ENCODE peak calls at places on chromosome 12, in seven cellular contexts. I is testis, A is foreskin fibroblast, B is psoas muscle, L is IMR-90, U is right lobe of liver, Q is sigmoid colon. S is an unnamed sample.

GRCh38 chr12:116171549-116171948 is 105.9 kb downstream of the MED13L start:
- DNase-seq in Q (no peak), A (peak), U (no peak), I (no peak), L (peak), B (no peak), S (no peak)

GRCh38 chr12:41557081-41557480 is 369.0 kb downstream of the PDZRN4 start:
- DNase-seq in Q (no peak), A (no peak), B (no peak), I (no peak), L (no peak), U (no peak), S (no peak)

GRCh38 chr12:12511895-12512674 is 50.6 kb downstream of the DUSP16 start:
- DNase-seq in A (no peak), U (no peak), L (no peak), Q (no peak), I (no peak), B (no peak), S (no peak)

GRCh38 chr12:100789146-100789545 is 5.4 kb upstream of the ANO4 start:
- DNase-seq in B (no peak), Q (no peak), U (no peak), I (no peak), A (peak), L (peak), S (no peak)

GRCh38 chr12:43158126-43158525 is 393.9 kb downstream of the ADAMTS20 start:
- DNase-seq in A (no peak), U (no peak), I (no peak), B (no peak), L (no peak), Q (no peak), S (no peak)

GRCh38 chr12:5200276-5201087 is 156.8 kb downstream of the KCNA5 start:
- DNase-seq in Q (no peak), L (peak), I (peak), U (no peak), A (peak), B (peak), S (no peak)

GRCh38 chr12:130044991-130045621 is 117.2 kb upstream of the FZD10 start:
- DNase-seq in B (no peak), Q (no peak), I (no peak), A (no peak), L (no peak), U (peak), S (no peak)

GRCh38 chr12:31685801-31686200 is 26.3 kb downstream of the ETFBKMT start:
- DNase-seq in Q (no peak), B (no peak), U (no peak), A (no peak), L (no peak), I (no peak), S (no peak)

GRCh38 chr12:124352839-124353238 is 57.9 kb downstream of the RFLNA start:
- DNase-seq in Q (no peak), I (peak), B (peak), L (no peak), U (peak), A (peak), S (no peak)

GRCh38 chr12:77947326-77947725 is 116.6 kb downstream of the NAV3 start:
- DNase-seq in B (no peak), L (peak), A (peak), I (no peak), U (no peak), Q (no peak), S (no peak)

GRCh38 chr12:113083863-113084430 is 27.4 kb downstream of the DTX1 start:
- DNase-seq in U (no peak), A (no peak), I (peak), Q (peak), B (peak), L (no peak), S (no peak)

GRCh38 chr12:125057708-125058107 is 7.5 kb upstream of the AACS start:
- DNase-seq in A (no peak), L (no peak), U (no peak), I (no peak), B (no peak), Q (no peak), S (no peak)

GRCh38 chr12:109445224-109445623 is 31.9 kb downstream of the KCTD10 start:
- DNase-seq in I (no peak), A (peak), Q (no peak), L (peak), U (no peak), B (no peak), S (no peak)

GRCh38 chr12:21710944-21711343 is 53.3 kb upstream of the LDHB start:
- DNase-seq in I (no peak), A (no peak), B (no peak), Q (no peak), U (no peak), L (no peak), S (no peak)

GRCh38 chr12:51217133-51217967 is 512 bp downstream of the POU6F1 start:
- DNase-seq in B (peak), U (peak), Q (peak), I (peak), A (peak), L (no peak), S (peak)

GRCh38 chr12:130437555-130438242 is 100.0 kb downstream of the PIWIL1 start:
- DNase-seq in L (no peak), Q (peak), U (peak), I (no peak), A (no peak), B (peak), S (no peak)

GRCh38 chr12:115823635-115824034 is 453.9 kb downstream of the MED13L start:
- DNase-seq in U (no peak), B (peak), A (no peak), Q (no peak), L (no peak), I (no peak), S (no peak)

DNA sequence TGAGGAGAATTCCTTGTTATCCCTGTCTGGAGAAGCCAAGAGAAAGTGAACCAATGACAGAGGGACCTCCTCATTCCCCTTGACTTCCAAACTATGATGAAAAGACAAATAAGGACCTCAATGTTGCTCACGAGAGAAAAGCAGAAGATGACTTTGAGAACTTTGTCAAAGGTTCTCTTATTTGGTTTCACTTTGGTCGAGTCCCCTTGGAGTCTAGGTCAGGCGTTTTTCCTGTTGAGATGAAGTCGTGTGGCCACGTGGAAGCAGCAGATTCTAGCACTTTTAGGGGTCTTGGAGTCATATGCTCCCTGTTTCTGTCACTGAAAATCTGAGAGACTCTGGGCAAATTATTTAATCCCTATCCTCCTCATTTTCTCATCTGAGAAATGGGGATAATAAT is 33.8 kb upstream of the COL2A1 start:
- DNase-seq in B (no peak), U (no peak), Q (no peak), I (no peak), A (no peak), L (no peak), S (no peak)
- H3K4me3 ChIP-seq in B (no peak), U (no peak), Q (no peak), I (no peak), A (no peak), L (no peak), S (no peak)

GRCh38 chr12:93786669-93787397 is 109.7 kb downstream of the CRADD start:
- DNase-seq in U (no peak), L (no peak), I (no peak), B (no peak), Q (no peak), A (peak), S (no peak)

GRCh38 chr12:93782854-93783253 is 105.7 kb downstream of the CRADD start:
- DNase-seq in L (no peak), U (no peak), A (no peak), I (no peak), B (no peak), Q (no peak), S (no peak)

GRCh38 chr12:93785262-93786010 is 108.3 kb downstream of the CRADD start:
- DNase-seq in I (peak), L (peak), B (peak), U (no peak), Q (peak), A (peak), S (peak)

GRCh38 chr12:93783827-93784226 is 106.7 kb downstream of the CRADD start:
- DNase-seq in A (no peak), Q (no peak), L (no peak), B (peak), I (no peak), U (no peak), S (no peak)

GRCh38 chr12:93784339-93785086 is 107.3 kb downstream of the CRADD start:
- DNase-seq in I (peak), U (no peak), Q (peak), A (peak), B (peak), L (peak), S (no peak)
- H3K4me3 ChIP-seq in I (no peak), U (no peak), Q (no peak), A (no peak), B (peak), L (no peak), S (peak)

DNA sequence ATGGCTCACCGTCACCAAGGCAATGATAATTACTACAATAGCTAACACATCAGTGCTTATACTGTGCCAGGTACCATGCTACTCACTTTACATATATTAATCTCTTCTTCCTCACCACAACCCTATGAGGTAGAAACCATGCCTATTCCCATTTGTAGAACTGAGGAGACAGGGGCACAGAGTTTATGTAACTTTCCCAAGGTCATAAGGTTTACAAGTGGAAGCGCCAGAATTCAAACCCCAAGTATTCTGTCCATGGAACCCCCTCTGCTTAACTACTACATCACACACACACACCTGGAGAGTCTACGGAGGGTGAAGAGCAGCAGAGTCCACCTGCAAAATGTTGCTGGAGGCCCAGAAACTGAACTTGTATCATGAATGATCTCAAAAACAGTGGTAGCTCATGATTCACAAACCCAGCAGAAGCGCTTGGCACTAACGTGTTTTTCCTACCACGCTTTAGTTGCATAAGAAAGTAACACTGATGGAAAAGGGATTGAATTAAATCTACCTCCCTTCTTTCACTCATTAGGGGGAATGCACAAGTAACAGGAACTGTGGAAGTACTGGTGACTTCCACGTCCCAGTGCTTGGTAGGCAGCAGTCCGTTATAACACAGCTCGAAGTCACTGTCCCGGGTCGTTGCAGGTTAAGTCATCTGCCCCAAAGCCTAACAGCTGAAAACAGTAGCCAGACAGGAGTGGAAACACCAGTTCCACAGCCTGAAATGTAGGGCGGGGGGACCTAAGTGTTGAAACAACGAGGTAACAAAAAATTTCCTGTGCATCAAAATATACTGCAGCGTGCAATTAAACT is 2.0 kb downstream of the ITPR2 start:
- DNase-seq in A (no peak), I (peak), L (no peak), B (no peak), Q (no peak), U (no peak), S (no peak)
- H3K4me3 ChIP-seq in A (peak), I (no peak), L (no peak), B (peak), Q (peak), U (peak), S (peak)

GRCh38 chr12:95717336-95717928 is 73.1 kb downstream of the NTN4 start:
- DNase-seq in B (no peak), A (no peak), U (no peak), Q (no peak), I (no peak), L (no peak), S (no peak)
- H3K4me3 ChIP-seq in B (no peak), A (no peak), U (no peak), Q (no peak), I (no peak), L (no peak), S (no peak)

DNA sequence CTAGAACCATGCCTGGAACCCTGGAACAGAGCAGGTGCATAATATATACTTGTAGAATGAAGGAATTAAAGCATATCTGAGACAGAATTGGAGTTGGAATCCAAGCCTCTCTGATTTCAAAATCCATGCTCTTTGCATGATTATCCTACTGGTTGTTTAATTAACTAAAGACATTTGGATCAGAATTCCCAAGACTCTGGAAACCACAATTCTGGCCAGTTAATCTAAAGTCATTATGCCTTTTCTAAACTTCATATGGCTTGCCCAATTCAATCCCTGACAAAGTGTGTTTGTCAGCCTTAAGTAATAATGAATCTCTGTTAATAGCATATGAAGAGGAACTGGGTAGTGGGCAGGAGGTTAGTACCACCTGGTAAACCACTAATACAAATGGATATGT is 422.6 kb downstream of the ATP23 start:
- DNase-seq in B (no peak), I (no peak), A (peak), U (no peak), L (no peak), Q (no peak), S (no peak)
- H3K4me3 ChIP-seq in B (no peak), I (no peak), A (no peak), U (no peak), L (no peak), Q (no peak), S (no peak)

GRCh38 chr12:57550628-57551549 is 1.0 kb downstream of the KIF5A start:
- DNase-seq in U (no peak), I (no peak), L (no peak), B (no peak), A (no peak), Q (no peak), S (no peak)

GRCh38 chr12:57551637-57552305 is 1.9 kb downstream of the KIF5A start:
- DNase-seq in U (no peak), L (no peak), A (no peak), B (no peak), I (no peak), Q (no peak), S (no peak)

GRCh38 chr12:57549203-57549908 is 488 bp upstream of the KIF5A start:
- DNase-seq in Q (no peak), B (no peak), U (no peak), L (no peak), I (no peak), A (no peak), S (peak)

GRCh38 chr12:57548488-57548887 is 1.4 kb upstream of the KIF5A start:
- DNase-seq in Q (no peak), I (no peak), A (no peak), L (no peak), B (no peak), U (no peak), S (no peak)

DNA sequence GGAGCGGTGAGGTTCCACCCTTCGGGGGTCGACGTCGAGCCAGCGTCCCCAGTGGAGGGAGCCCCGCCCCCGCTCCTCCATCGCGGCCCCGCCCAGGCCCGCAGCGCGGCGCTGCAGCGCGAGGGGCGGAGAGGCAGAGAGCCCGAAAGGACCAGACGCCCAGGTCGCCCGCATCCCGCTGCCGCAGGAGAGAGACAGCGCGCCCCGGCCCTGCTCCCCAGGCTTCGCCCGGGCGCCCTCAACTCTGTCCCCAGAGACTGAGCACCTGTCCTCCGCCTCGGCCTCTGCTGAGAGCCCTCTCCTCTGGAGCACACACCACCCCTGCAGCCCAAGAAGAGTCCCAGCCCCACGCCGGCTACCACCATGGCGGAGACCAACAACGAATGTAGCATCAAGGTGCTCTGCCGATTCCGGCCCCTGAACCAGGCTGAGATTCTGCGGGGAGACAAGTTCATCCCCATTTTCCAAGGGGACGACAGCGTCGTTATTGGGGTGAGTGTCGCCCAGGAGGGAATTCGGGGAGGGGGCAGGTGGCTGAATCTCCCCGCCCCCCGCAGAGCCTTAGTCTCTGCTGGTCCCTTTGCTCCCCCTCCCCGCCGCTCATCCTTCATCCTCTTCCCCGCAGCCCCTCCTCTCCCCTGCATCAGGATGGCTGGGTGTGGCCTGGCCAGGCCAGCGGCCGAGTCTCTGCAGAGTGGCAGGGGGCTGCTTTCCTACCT is at the start of gene KIF5A:
- DNase-seq in L (no peak), A (peak), U (no peak), B (peak), I (peak), Q (no peak), S (peak)
- H3K4me3 ChIP-seq in L (peak), A (peak), U (peak), B (peak), I (peak), Q (peak), S (peak)

DNA sequence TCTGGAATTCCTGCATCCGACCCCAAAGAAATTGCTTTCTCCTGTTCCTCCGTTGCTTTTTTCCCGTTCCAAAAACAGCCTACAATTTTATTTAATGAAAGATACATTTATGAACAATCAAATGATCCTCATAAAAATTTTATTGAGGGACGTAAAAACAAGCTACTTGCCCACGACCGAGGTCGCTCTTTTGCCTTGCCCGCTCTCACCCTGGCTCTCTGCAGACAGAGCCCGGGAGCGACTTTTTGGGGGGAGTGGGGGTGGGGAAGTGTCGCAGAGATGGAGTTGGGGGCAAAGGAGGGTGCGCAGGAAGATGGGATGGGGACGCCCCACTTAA is 1.1 kb upstream of the HOXC9 start:
- DNase-seq in A (no peak), Q (no peak), U (no peak), I (no peak), B (peak), L (no peak), S (no peak)
- H3K4me3 ChIP-seq in A (peak), Q (no peak), U (no peak), I (no peak), B (peak), L (no peak), S (no peak)

GRCh38 chr12:14839262-14839661 is 4.1 kb downstream of the ART4 start:
- DNase-seq in I (no peak), L (no peak), A (no peak), U (no peak), Q (no peak), B (no peak), S (no peak)

GRCh38 chr12:14840616-14841015 is 2.7 kb downstream of the ART4 start:
- DNase-seq in U (no peak), B (no peak), I (no peak), L (no peak), Q (no peak), A (no peak), S (no peak)

GRCh38 chr12:14843425-14843887 is at the start of gene ART4:
- DNase-seq in A (no peak), I (no peak), B (no peak), L (no peak), Q (no peak), U (peak), S (no peak)

GRCh38 chr12:14842315-14842714 is 1.0 kb downstream of the ART4 start:
- DNase-seq in U (no peak), Q (no peak), A (no peak), I (no peak), L (no peak), B (no peak), S (no peak)

DNA sequence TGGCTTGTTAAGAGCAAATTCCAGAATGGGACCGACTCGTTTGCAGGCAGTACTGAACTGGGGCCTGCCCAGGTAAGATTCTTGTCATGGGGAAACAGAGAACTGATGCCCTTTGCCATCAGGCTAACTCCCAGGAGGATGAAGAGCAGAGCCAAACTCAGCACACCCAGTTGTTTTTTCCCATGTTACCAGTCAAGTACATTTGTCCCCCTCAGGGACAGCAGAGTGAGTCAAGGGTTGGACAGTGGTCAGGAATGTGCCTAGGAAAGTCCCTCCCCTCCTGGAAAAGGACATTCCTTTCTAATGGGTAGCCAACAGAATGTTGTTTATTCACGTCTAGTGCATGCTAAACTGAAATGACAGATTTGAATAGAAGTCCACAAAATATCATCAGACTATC is 1.6 kb downstream of the ART4 start:
- DNase-seq in B (peak), Q (peak), I (no peak), L (peak), U (peak), A (peak), S (peak)
- H3K4me3 ChIP-seq in B (no peak), Q (no peak), I (no peak), L (no peak), U (peak), A (no peak), S (peak)

S was measured in coronary artery.